ENCODE peak calls at places on chromosome 16, in five cellular contexts. H is Karpas-422, C is fibroblast of lung, G is GM12878, K is PC-3. F is an unnamed sample.

GRCh38 chr16:14309906-14310305 is 238.8 kb downstream of the MRTFB start:
- DNase-seq in K (peak; percentile 68), G (no peak), H (peak; percentile 79), C (peak; percentile 83), F (no peak)

GRCh38 chr16:86529160-86529559 is 18.8 kb downstream of the FOXF1 start:
- DNase-seq in G (no peak), C (peak; percentile 57), K (no peak), H (no peak), F (no peak)

GRCh38 chr16:26137956-26138355 is 446.2 kb downstream of the HS3ST4 start:
- DNase-seq in G (no peak), C (no peak), H (no peak), K (no peak), F (no peak)

GRCh38 chr16:88905563-88905962 is 39.1 kb upstream of the PABPN1L start:
- DNase-seq in H (peak; percentile 77), C (no peak), K (no peak), G (no peak), F (peak; percentile 7)

GRCh38 chr16:50558913-50559312 is 10.7 kb downstream of the NKD1 start:
- DNase-seq in G (no peak), K (no peak), C (no peak), H (no peak), F (no peak)

GRCh38 chr16:27994686-27995085 is 68.8 kb downstream of the GSG1L start:
- DNase-seq in C (no peak), K (no peak), G (no peak), H (no peak), F (no peak)

GRCh38 chr16:48184681-48185080 is 28.9 kb upstream of the ABCC12 start:
- DNase-seq in G (no peak), H (no peak), C (no peak), K (no peak), F (no peak)

GRCh38 chr16:3610698-3611144 is 685 bp downstream of the SLX4 start:
- DNase-seq in C (peak; percentile 17), G (no peak), H (peak; percentile 64), K (no peak), F (no peak)

GRCh38 chr16:50245417-50246298 is 20.7 kb upstream of the ADCY7 start:
- DNase-seq in G (no peak), C (peak; percentile 66), K (peak; percentile 81), H (peak; percentile 58), F (peak; percentile 56)

GRCh38 chr16:19883296-19883951 is 1.2 kb downstream of the GPRC5B start:
- DNase-seq in H (no peak), C (peak; percentile 25), G (no peak), K (no peak), F (no peak)

GRCh38 chr16:85755929-85756768 is 5.3 kb upstream of the C16orf74 start:
- DNase-seq in C (peak; percentile 47), H (peak; percentile 87), K (no peak), G (peak; percentile 76), F (no peak)

GRCh38 chr16:73909529-73910035 is 387.0 kb upstream of the PSMD7 start:
- DNase-seq in G (no peak), K (no peak), C (no peak), H (no peak), F (no peak)

GRCh38 chr16:88700636-88701482 is 5.3 kb downstream of the RNF166 start:
- DNase-seq in G (peak; percentile 64), K (peak; percentile 72), C (peak; percentile 92), H (peak; percentile 90), F (peak; percentile 81)

GRCh38 chr16:56783332-56783731 is 53.4 kb downstream of the NUP93 start:
- DNase-seq in H (no peak), C (peak; percentile 35), K (no peak), G (no peak), F (no peak)

GRCh38 chr16:19757762-19758595 is 39.9 kb downstream of the IQCK start:
- DNase-seq in H (no peak), C (peak; percentile 14), K (no peak), G (no peak), F (no peak)

GRCh38 chr16:60608971-60609370 is 1427.3 kb downstream of the CDH8 start:
- DNase-seq in C (peak; percentile 39), K (no peak), H (no peak), G (no peak), F (no peak)

GRCh38 chr16:81077077-81077940 is at the start of gene C16orf46:
- DNase-seq in G (peak; percentile 88), H (peak; percentile 98), C (peak; percentile 96), K (peak; percentile 90), F (peak; percentile 89)

GRCh38 chr16:89696598-89697128 is 4.8 kb downstream of the SPATA2L start:
- DNase-seq in K (no peak), C (no peak), H (peak; percentile 56), G (no peak), F (peak; percentile 13)

GRCh38 chr16:20814761-20815160 is 8.4 kb downstream of the REXO5 start:
- DNase-seq in K (peak; percentile 9), G (no peak), H (no peak), C (peak; percentile 66), F (no peak)

GRCh38 chr16:4660454-4661007 is 32.8 kb upstream of the NUDT16L1 start:
- DNase-seq in K (no peak), C (peak; percentile 85), G (no peak), H (no peak), F (no peak)

GRCh38 chr16:88012360-88012759 is 61.1 kb downstream of the BANP start:
- DNase-seq in H (no peak), C (no peak), K (no peak), G (no peak), F (no peak)

GRCh38 chr16:17001471-17001870 is 469.3 kb downstream of the XYLT1 start:
- DNase-seq in G (no peak), H (no peak), K (no peak), C (no peak), F (no peak)

GRCh38 chr16:67040906-67041305 is 12.0 kb downstream of the CBFB start:
- DNase-seq in G (no peak), K (no peak), C (peak; percentile 85), H (no peak), F (no peak)

GRCh38 chr16:87336850-87337240 is 19.7 kb upstream of the C16orf95 start:
- DNase-seq in K (no peak), C (no peak), H (no peak), G (no peak), F (no peak)

GRCh38 chr16:50371936-50372595 is 3.3 kb upstream of the BRD7 start:
- DNase-seq in C (no peak), K (no peak), G (no peak), H (no peak), F (no peak)

GRCh38 chr16:11794447-11794846 is 2.6 kb downstream of the ZC3H7A start:
- DNase-seq in G (no peak), C (no peak), H (no peak), K (no peak), F (no peak)

GRCh38 chr16:11792404-11793260 is 4.4 kb downstream of the ZC3H7A start:
- DNase-seq in C (no peak), H (no peak), K (no peak), G (no peak), F (peak; percentile 48)

GRCh38 chr16:11788914-11789313 is 8.1 kb downstream of the ZC3H7A start:
- DNase-seq in C (no peak), G (no peak), H (no peak), K (no peak), F (no peak)

GRCh38 chr16:11793840-11794239 is 3.2 kb downstream of the ZC3H7A start:
- DNase-seq in K (no peak), H (no peak), C (no peak), G (no peak), F (no peak)

GRCh38 chr16:11791144-11791828 is 5.8 kb downstream of the ZC3H7A start:
- DNase-seq in G (no peak), K (no peak), H (no peak), C (no peak), F (no peak)
- H4K20me1 ChIP-seq in G (peaks cover 4% of the 10 kb centered on the region), K (peaks cover 10% of the 10 kb centered on the region), H (peaks cover 21% of the 10 kb centered on the region), C (no peaks in the 10 kb centered on the region), F (peaks cover 20% of the 10 kb centered on the region)

GRCh38 chr16:46929378-46930332 is 43.8 kb downstream of the DNAJA2 start:
- DNase-seq in K (peak; percentile 64), C (peak; percentile 29), G (no peak), H (peak; percentile 89), F (peak; percentile 69)
- H3K9ac ChIP-seq in K (no peak overlapping the region), C (no peak overlapping the region), G (no peak overlapping the region), H (no peak overlapping the region), F (no peak overlapping the region)

GRCh38 chr16:68100504-68100903 is 15.3 kb downstream of the NFATC3 start:
- DNase-seq in C (no peak), H (no peak), K (no peak), G (no peak), F (no peak)
- H4K20me1 ChIP-seq in C (no peaks in the 10 kb centered on the region), H (no peaks in the 10 kb centered on the region), K (no peaks in the 10 kb centered on the region), G (no peaks in the 10 kb centered on the region), F (no peaks in the 10 kb centered on the region)

GRCh38 chr16:52562770-52563169 is 15.8 kb upstream of the TOX3 start:
- DNase-seq in C (no peak), G (no peak), K (no peak), H (no peak), F (no peak)
- H3K9ac ChIP-seq in C (no peak overlapping the region), G (no peak overlapping the region), K (no peak overlapping the region), H (no peak overlapping the region), F (no peak overlapping the region)

GRCh38 chr16:24754543-24754942 is 25.1 kb downstream of the TNRC6A start:
- DNase-seq in H (no peak), C (no peak), K (no peak), G (no peak), F (no peak)

GRCh38 chr16:24758986-24759385 is 29.5 kb downstream of the TNRC6A start:
- DNase-seq in G (no peak), H (no peak), C (no peak), K (no peak), F (no peak)

GRCh38 chr16:24758373-24758772 is 28.9 kb downstream of the TNRC6A start:
- DNase-seq in G (no peak), C (peak; percentile 65), H (no peak), K (no peak), F (no peak)

GRCh38 chr16:24753437-24753836 is 24.0 kb downstream of the TNRC6A start:
- DNase-seq in C (no peak), H (no peak), G (no peak), K (peak; percentile 57), F (no peak)

DNA sequence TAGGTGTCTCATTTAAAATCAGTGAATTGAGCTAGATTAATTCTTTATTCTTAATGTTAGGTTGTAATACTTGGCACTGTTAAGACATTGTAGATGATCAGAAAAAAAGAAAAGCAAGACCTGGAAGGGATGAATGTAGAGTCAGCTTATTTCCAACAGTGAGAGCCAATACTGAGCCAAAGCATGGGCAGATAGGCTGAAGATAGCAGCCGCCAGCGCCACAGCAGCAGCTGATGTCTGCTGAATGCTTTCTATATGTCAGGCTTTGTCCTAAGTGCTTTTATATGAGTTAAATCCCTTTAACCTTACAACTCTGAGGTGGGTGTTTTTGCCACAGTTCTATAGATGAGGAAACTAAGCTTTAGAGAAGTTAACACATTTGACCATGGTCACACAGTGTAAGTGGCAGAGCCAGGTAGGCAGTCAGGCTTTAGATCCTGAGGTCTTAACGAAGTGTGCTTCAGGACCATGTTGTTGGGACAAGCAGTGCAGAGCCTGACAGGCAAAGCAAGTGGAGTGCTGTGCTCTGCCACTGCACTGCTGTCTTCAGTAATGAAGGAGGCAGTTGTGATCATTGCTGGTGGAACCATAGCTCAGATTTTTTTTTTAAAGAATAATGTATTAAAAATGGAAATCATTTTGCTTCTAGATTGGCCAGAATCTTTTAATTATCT is 25.9 kb downstream of the TNRC6A start:
- DNase-seq in H (no peak), K (no peak), C (no peak), G (no peak), F (no peak)
- H4K20me1 ChIP-seq in H (peaks cover 19% of the 10 kb centered on the region), K (no peaks in the 10 kb centered on the region), C (no peaks in the 10 kb centered on the region), G (no peaks in the 10 kb centered on the region), F (peaks cover 12% of the 10 kb centered on the region)